ENCODE peak calls at places on chromosomes 5 and 9, in five cellular contexts. One of them, this sample, is unnamed.
A peak's percentile ranks its signal among the peaks of the same experiment; 100 is the strongest.

GRCh38 chr9:71897573-71897972 is 13.4 kb downstream of the ABHD17B start:
- DNase-seq in H1: no peak
- DNase-seq in neuronal stem cell: no peak
- DNase-seq in H9: no peak
- DNase-seq in mesenchymal stem cell: no peak
- DNase-seq in this sample: no peak

GRCh38 chr9:135704366-135704947 is 2.5 kb downstream of the KCNT1 start:
- DNase-seq in H1: no peak
- DNase-seq in neuronal stem cell: no peak
- DNase-seq in H9: no peak
- DNase-seq in mesenchymal stem cell: no peak
- DNase-seq in this sample: no peak

GRCh38 chr9:95008151-95008771 is 281.8 kb downstream of the AOPEP start:
- DNase-seq in H1: no peak
- DNase-seq in neuronal stem cell: no peak
- DNase-seq in H9: no peak
- DNase-seq in mesenchymal stem cell: no peak
- DNase-seq in this sample: no peak

GRCh38 chr5:180126716-180127681 is 55.4 kb upstream of the RNF130 start:
- DNase-seq in H1: peak; percentile 87
- DNase-seq in neuronal stem cell: no peak
- DNase-seq in H9: peak; percentile 61
- DNase-seq in mesenchymal stem cell: peak; percentile 14
- DNase-seq in this sample: peak; percentile 46

GRCh38 chr9:87613265-87614111 is 112.4 kb upstream of the CTSL start:
- DNase-seq in H1: no peak
- DNase-seq in neuronal stem cell: no peak
- DNase-seq in H9: no peak
- DNase-seq in mesenchymal stem cell: no peak
- DNase-seq in this sample: no peak

GRCh38 chr9:89996717-89997116 is 391.9 kb downstream of the GADD45G start:
- DNase-seq in H1: no peak
- DNase-seq in neuronal stem cell: no peak
- DNase-seq in H9: no peak
- DNase-seq in mesenchymal stem cell: no peak
- DNase-seq in this sample: no peak

GRCh38 chr9:74777136-74777879 is 110.4 kb downstream of the TRPM6 start:
- DNase-seq in H1: peak; percentile 80
- DNase-seq in neuronal stem cell: peak; percentile 47
- DNase-seq in H9: peak; percentile 54
- DNase-seq in mesenchymal stem cell: peak; percentile 64
- DNase-seq in this sample: peak; percentile 31

GRCh38 chr5:58674711-58675110 is 91.8 kb downstream of the RAB3C start:
- DNase-seq in H1: no peak
- DNase-seq in neuronal stem cell: no peak
- DNase-seq in H9: no peak
- DNase-seq in mesenchymal stem cell: no peak
- DNase-seq in this sample: no peak

GRCh38 chr9:37374892-37375291 is 47.6 kb upstream of the GRHPR start:
- DNase-seq in H1: no peak
- DNase-seq in neuronal stem cell: no peak
- DNase-seq in H9: no peak
- DNase-seq in mesenchymal stem cell: no peak
- DNase-seq in this sample: no peak

GRCh38 chr5:155193018-155193417 is 179.5 kb downstream of the KIF4B start:
- DNase-seq in H1: no peak
- DNase-seq in neuronal stem cell: no peak
- DNase-seq in H9: peak; percentile 30
- DNase-seq in mesenchymal stem cell: no peak
- DNase-seq in this sample: peak; percentile 10

GRCh38 chr9:4741365-4742031 is 496 bp upstream of the AK3 start:
- DNase-seq in H1: peak; percentile 79
- DNase-seq in neuronal stem cell: peak; percentile 6
- DNase-seq in H9: peak; percentile 52
- DNase-seq in mesenchymal stem cell: peak; percentile 43
- DNase-seq in this sample: no peak

GRCh38 chr5:36150676-36151433 is 832 bp downstream of the LMBRD2 start:
- DNase-seq in H1: peak; percentile 54
- DNase-seq in neuronal stem cell: peak; percentile 21
- DNase-seq in H9: peak; percentile 53
- DNase-seq in mesenchymal stem cell: peak; percentile 60
- DNase-seq in this sample: peak; percentile 54

GRCh38 chr5:137695651-137696428 is 40.0 kb downstream of the KLHL3 start:
- DNase-seq in H1: peak; percentile 48
- DNase-seq in neuronal stem cell: no peak
- DNase-seq in H9: peak; percentile 31
- DNase-seq in mesenchymal stem cell: no peak
- DNase-seq in this sample: no peak

GRCh38 chr5:66013906-66014305 is 87.5 kb downstream of the ERBIN start:
- DNase-seq in H1: no peak
- DNase-seq in neuronal stem cell: no peak
- DNase-seq in H9: no peak
- DNase-seq in mesenchymal stem cell: no peak
- DNase-seq in this sample: no peak

GRCh38 chr9:134992755-134993124 is 75.0 kb upstream of the FCN1 start:
- DNase-seq in H1: no peak
- DNase-seq in neuronal stem cell: no peak
- DNase-seq in H9: no peak
- DNase-seq in mesenchymal stem cell: no peak
- DNase-seq in this sample: no peak

GRCh38 chr5:15183520-15183919 is 311.9 kb upstream of the ANKH start:
- DNase-seq in H1: no peak
- DNase-seq in neuronal stem cell: no peak
- DNase-seq in H9: no peak
- DNase-seq in mesenchymal stem cell: no peak
- DNase-seq in this sample: no peak
- H2BK12ac ChIP-seq in H1: no peak overlapping the region
- H2BK12ac ChIP-seq in neuronal stem cell: no peak overlapping the region
- H2BK12ac ChIP-seq in H9: no peak overlapping the region
- H2BK12ac ChIP-seq in mesenchymal stem cell: no peak overlapping the region
- H2BK12ac ChIP-seq in this sample: no peak overlapping the region

DNA sequence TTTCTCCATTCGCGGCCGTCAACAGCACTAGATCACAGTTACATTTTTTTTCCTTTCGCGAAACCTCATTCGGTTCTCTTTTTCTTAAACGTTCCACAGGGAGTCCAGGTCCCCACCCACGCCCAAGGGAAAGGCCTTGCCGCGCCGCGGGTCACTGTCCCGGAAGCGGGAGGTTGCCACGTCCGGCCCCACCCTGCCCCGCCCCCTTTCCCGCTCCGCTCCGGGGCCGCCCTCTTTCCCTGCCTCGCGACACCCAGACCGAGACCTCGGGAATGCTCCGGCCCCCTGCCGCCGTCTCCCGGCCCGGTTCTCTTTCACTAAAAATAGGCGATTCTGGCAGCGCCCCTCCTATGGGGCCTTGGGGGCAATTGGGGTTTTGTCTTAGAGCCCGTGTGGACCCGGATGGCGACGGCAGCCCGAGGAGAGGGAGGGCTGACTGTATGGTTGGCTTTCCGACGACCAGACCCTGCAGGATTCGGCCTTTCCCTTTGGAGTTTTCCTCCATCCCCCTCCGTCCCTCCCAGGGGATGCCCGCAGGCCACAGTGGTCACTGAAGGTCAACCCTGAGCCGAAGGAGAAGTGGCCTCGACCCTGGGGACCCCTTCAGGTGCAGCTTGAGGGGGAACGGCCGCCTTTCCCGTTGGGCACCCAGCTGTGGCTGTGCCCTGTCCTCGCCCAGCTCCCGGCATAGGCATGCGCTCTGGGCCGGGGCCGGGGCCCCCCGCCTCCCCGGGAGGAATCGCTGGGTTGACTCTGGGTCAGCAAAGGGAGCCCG is 2.8 kb upstream of the RACK1 start:
- DNase-seq in H1: peak; percentile 90
- DNase-seq in neuronal stem cell: peak; percentile 68
- DNase-seq in H9: peak; percentile 84
- DNase-seq in mesenchymal stem cell: peak; percentile 91
- DNase-seq in this sample: peak; percentile 96
- H3K4me1 ChIP-seq in H1: peaks cover 19% of the 10 kb centered on the region
- H3K4me1 ChIP-seq in neuronal stem cell: peaks cover 20% of the 10 kb centered on the region
- H3K4me1 ChIP-seq in H9: no peaks in the 10 kb centered on the region
- H3K4me1 ChIP-seq in mesenchymal stem cell: peaks cover 23% of the 10 kb centered on the region
- H3K4me1 ChIP-seq in this sample: peaks cover 29% of the 10 kb centered on the region

GRCh38 chr9:121120386-121120785 is 45.6 kb downstream of the CNTRL start:
- DNase-seq in H1: no peak
- DNase-seq in neuronal stem cell: no peak
- DNase-seq in H9: no peak
- DNase-seq in mesenchymal stem cell: no peak
- DNase-seq in this sample: no peak
- H2BK12ac ChIP-seq in H1: no peak overlapping the region
- H2BK12ac ChIP-seq in neuronal stem cell: no peak overlapping the region
- H2BK12ac ChIP-seq in H9: no peak overlapping the region
- H2BK12ac ChIP-seq in mesenchymal stem cell: no peak overlapping the region
- H2BK12ac ChIP-seq in this sample: no peak overlapping the region

DNA sequence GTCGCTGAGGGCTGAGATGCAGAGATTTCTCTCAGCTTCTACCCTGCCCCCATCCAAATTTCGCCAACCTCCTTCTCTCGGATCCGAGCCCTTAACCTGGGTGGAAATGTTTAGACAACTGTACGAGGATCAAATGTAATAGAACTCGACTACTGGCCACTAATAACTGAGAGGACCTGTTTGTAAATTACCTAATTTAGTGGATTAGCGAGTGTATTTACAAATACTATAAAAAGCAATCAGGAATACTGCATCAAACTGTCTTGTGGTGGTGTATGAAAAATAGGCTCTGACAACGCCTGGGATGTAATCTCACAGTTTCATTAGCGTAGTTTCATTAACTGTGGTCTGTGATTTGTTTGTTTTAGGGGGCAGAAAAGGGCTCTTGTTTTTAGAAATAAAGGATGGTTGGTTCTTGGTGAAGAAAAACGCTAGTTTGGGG is 1.3 kb downstream of the SLC44A1 start:
- DNase-seq in H1: no peak
- DNase-seq in neuronal stem cell: no peak
- DNase-seq in H9: no peak
- DNase-seq in mesenchymal stem cell: no peak
- DNase-seq in this sample: no peak
- H3K4me1 ChIP-seq in H1: peaks cover 23% of the 10 kb centered on the region
- H3K4me1 ChIP-seq in neuronal stem cell: peaks cover 4% of the 10 kb centered on the region
- H3K4me1 ChIP-seq in H9: peaks cover 5% of the 10 kb centered on the region
- H3K4me1 ChIP-seq in mesenchymal stem cell: no peaks in the 10 kb centered on the region
- H3K4me1 ChIP-seq in this sample: peaks cover 5% of the 10 kb centered on the region

GRCh38 chr5:78369680-78370079 is 9.3 kb downstream of the SCAMP1 start:
- DNase-seq in H1: no peak
- DNase-seq in neuronal stem cell: no peak
- DNase-seq in H9: no peak
- DNase-seq in mesenchymal stem cell: no peak
- DNase-seq in this sample: no peak
- H2BK12ac ChIP-seq in H1: no peak overlapping the region
- H2BK12ac ChIP-seq in neuronal stem cell: no peak overlapping the region
- H2BK12ac ChIP-seq in H9: no peak overlapping the region
- H2BK12ac ChIP-seq in mesenchymal stem cell: no peak overlapping the region
- H2BK12ac ChIP-seq in this sample: no peak overlapping the region

GRCh38 chr9:132982508-132982907 is 4.0 kb downstream of the GFI1B start:
- DNase-seq in H1: no peak
- DNase-seq in neuronal stem cell: no peak
- DNase-seq in H9: no peak
- DNase-seq in mesenchymal stem cell: no peak
- DNase-seq in this sample: no peak
- H3K4me1 ChIP-seq in H1: peaks cover 6% of the 10 kb centered on the region
- H3K4me1 ChIP-seq in neuronal stem cell: no peaks in the 10 kb centered on the region
- H3K4me1 ChIP-seq in H9: no peaks in the 10 kb centered on the region
- H3K4me1 ChIP-seq in mesenchymal stem cell: peaks cover 9% of the 10 kb centered on the region
- H3K4me1 ChIP-seq in this sample: no peaks in the 10 kb centered on the region

DNA sequence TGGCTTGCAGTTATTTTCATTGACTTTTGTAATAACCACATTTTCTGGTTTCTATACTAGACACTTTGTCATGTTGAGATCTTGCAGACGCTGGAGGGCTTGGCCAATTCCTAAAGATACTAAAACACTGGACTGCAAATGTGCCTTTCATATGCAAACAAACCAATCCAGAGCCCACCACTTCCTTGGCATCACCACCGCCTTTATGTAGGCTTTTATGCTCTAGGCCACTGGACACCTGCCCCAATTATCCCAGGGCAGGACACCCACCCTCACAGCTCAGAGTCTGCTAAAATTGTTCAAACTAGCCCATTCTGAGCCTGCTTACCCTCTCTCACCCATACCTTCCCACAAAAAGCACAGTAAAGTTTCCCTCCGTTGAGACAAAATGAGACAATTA is 129.6 kb downstream of the BOD1 start:
- DNase-seq in H1: no peak
- DNase-seq in neuronal stem cell: no peak
- DNase-seq in H9: peak; percentile 3
- DNase-seq in mesenchymal stem cell: no peak
- DNase-seq in this sample: no peak
- H2BK12ac ChIP-seq in H1: no peak overlapping the region
- H2BK12ac ChIP-seq in neuronal stem cell: no peak overlapping the region
- H2BK12ac ChIP-seq in H9: no peak overlapping the region
- H2BK12ac ChIP-seq in mesenchymal stem cell: no peak overlapping the region
- H2BK12ac ChIP-seq in this sample: no peak overlapping the region